ENCODE peak calls at places on chromosomes 7 and 10, in eight cellular contexts. One of them, this sample, is unnamed.

GRCh38 chr10:117653170-117653515 is 110.6 kb downstream of the EMX2 start:
- DNase-seq in PC-9: peak
- DNase-seq in CD8-positive, alpha-beta T cell: no peak
- DNase-seq in fibroblast of lung: peak
- DNase-seq in stomach: no peak
- DNase-seq in AG09309: peak
- DNase-seq in fibroblast of mammary gland: peak
- DNase-seq in left ventricle myocardium inferior: no peak
- DNase-seq in this sample: peak

GRCh38 chr10:132264966-132265877 is 42.5 kb downstream of the STK32C start:
- DNase-seq in CD8-positive, alpha-beta T cell: no peak
- DNase-seq in stomach: no peak
- DNase-seq in fibroblast of mammary gland: no peak
- DNase-seq in fibroblast of lung: peak
- DNase-seq in PC-9: no peak
- DNase-seq in left ventricle myocardium inferior: no peak
- DNase-seq in AG09309: no peak
- DNase-seq in this sample: no peak

GRCh38 chr7:131513245-131514061 is 43.0 kb downstream of the PODXL start:
- DNase-seq in PC-9: peak
- DNase-seq in fibroblast of mammary gland: peak
- DNase-seq in AG09309: peak
- DNase-seq in stomach: peak
- DNase-seq in left ventricle myocardium inferior: peak
- DNase-seq in fibroblast of lung: peak
- DNase-seq in CD8-positive, alpha-beta T cell: peak
- DNase-seq in this sample: no peak

GRCh38 chr10:80501381-80501912 is 36.3 kb upstream of the SH2D4B start:
- DNase-seq in CD8-positive, alpha-beta T cell: no peak
- DNase-seq in AG09309: no peak
- DNase-seq in left ventricle myocardium inferior: no peak
- DNase-seq in fibroblast of lung: no peak
- DNase-seq in fibroblast of mammary gland: no peak
- DNase-seq in PC-9: peak
- DNase-seq in stomach: peak
- DNase-seq in this sample: no peak

GRCh38 chr10:24814568-24815313 is 91.1 kb upstream of the ARHGAP21 start:
- DNase-seq in AG09309: no peak
- DNase-seq in left ventricle myocardium inferior: no peak
- DNase-seq in fibroblast of mammary gland: peak
- DNase-seq in PC-9: peak
- DNase-seq in CD8-positive, alpha-beta T cell: no peak
- DNase-seq in fibroblast of lung: peak
- DNase-seq in stomach: no peak
- DNase-seq in this sample: peak

GRCh38 chr7:4825081-4825480 is 36.7 kb downstream of the PAPOLB start:
- DNase-seq in left ventricle myocardium inferior: no peak
- DNase-seq in fibroblast of lung: no peak
- DNase-seq in AG09309: no peak
- DNase-seq in CD8-positive, alpha-beta T cell: no peak
- DNase-seq in PC-9: no peak
- DNase-seq in stomach: no peak
- DNase-seq in fibroblast of mammary gland: no peak
- DNase-seq in this sample: no peak

GRCh38 chr10:69088801-69089501 is 1.0 kb downstream of the SRGN start:
- DNase-seq in stomach: no peak
- DNase-seq in fibroblast of lung: peak
- DNase-seq in left ventricle myocardium inferior: no peak
- DNase-seq in AG09309: no peak
- DNase-seq in PC-9: peak
- DNase-seq in fibroblast of mammary gland: peak
- DNase-seq in CD8-positive, alpha-beta T cell: peak
- DNase-seq in this sample: no peak

GRCh38 chr7:151179287-151179860 is 7.7 kb downstream of the ASB10 start:
- DNase-seq in fibroblast of lung: no peak
- DNase-seq in stomach: no peak
- DNase-seq in PC-9: no peak
- DNase-seq in CD8-positive, alpha-beta T cell: no peak
- DNase-seq in fibroblast of mammary gland: no peak
- DNase-seq in left ventricle myocardium inferior: no peak
- DNase-seq in AG09309: no peak
- DNase-seq in this sample: no peak

DNA sequence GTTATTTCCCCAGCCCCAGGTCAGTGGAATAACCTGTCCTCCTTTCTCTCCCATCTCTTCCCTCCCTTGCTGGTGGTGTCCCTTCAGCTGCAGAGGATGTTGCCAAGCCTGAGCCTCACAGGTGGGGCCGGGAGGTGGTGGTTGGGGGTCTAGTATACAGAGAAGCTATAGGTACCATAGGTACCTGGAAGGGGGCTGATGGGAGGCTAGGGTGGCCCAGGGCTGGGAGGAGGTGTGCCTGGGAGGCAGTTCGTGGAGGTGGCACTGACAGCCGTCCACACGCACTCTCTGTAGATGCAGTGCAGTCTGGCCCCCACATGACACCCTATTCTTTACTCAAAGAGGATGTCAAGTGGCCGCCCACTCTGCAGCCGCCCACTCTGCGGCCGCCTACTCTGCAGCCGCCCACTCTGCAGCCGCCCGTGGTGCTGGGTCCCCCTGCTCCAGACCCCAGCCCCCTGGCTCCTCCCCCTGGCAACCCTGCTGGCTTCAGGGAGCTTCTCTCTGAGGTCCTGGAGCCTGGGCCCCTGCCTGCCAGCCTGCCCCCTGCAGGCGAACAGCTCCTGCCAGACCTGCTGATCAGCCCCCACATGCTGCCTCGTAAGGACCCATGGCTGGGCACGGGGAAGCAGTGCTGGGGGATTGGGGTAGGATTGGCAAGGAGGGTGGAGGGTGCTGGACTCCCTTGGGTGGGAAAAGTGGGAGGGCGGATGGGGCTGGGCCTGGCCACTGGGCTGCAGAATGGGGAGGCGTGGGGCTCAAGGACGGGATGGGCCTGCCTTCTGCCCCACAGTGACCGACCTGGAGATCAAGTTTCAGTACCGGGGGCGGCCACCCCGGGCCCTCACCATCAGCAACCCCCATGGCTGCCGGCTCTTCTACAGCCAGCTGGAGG is 9.5 kb downstream of the IRF5 start:
- DNase-seq in fibroblast of lung: no peak
- DNase-seq in left ventricle myocardium inferior: no peak
- DNase-seq in stomach: no peak
- DNase-seq in AG09309: no peak
- DNase-seq in PC-9: no peak
- DNase-seq in fibroblast of mammary gland: no peak
- DNase-seq in CD8-positive, alpha-beta T cell: no peak
- DNase-seq in this sample: no peak
- TF ChIP-seq CTCF in fibroblast of lung: no peak
- TF ChIP-seq CTCF in left ventricle myocardium inferior: peak
- TF ChIP-seq CTCF in stomach: no peak
- TF ChIP-seq CTCF in AG09309: peak
- TF ChIP-seq CTCF in PC-9: no peak
- TF ChIP-seq CTCF in fibroblast of mammary gland: peak
- TF ChIP-seq CTCF in CD8-positive, alpha-beta T cell: no peak
- TF ChIP-seq CTCF in this sample: peak

GRCh38 chr10:86368987-86369386 is 2.4 kb upstream of the GRID1 start:
- DNase-seq in PC-9: no peak
- DNase-seq in AG09309: no peak
- DNase-seq in fibroblast of mammary gland: no peak
- DNase-seq in stomach: no peak
- DNase-seq in CD8-positive, alpha-beta T cell: no peak
- DNase-seq in left ventricle myocardium inferior: no peak
- DNase-seq in fibroblast of lung: no peak
- DNase-seq in this sample: no peak

GRCh38 chr10:86366033-86366901 is at the start of gene GRID1:
- DNase-seq in fibroblast of lung: no peak
- DNase-seq in fibroblast of mammary gland: no peak
- DNase-seq in AG09309: no peak
- DNase-seq in PC-9: no peak
- DNase-seq in stomach: no peak
- DNase-seq in CD8-positive, alpha-beta T cell: no peak
- DNase-seq in left ventricle myocardium inferior: no peak
- DNase-seq in this sample: no peak

GRCh38 chr10:86368046-86368445 is 1.5 kb upstream of the GRID1 start:
- DNase-seq in fibroblast of mammary gland: no peak
- DNase-seq in stomach: no peak
- DNase-seq in AG09309: no peak
- DNase-seq in CD8-positive, alpha-beta T cell: no peak
- DNase-seq in left ventricle myocardium inferior: no peak
- DNase-seq in PC-9: no peak
- DNase-seq in fibroblast of lung: no peak
- DNase-seq in this sample: no peak

GRCh38 chr10:86366902-86367338 is 325 bp upstream of the GRID1 start:
- DNase-seq in PC-9: no peak
- DNase-seq in stomach: no peak
- DNase-seq in CD8-positive, alpha-beta T cell: no peak
- DNase-seq in AG09309: no peak
- DNase-seq in left ventricle myocardium inferior: no peak
- DNase-seq in fibroblast of mammary gland: no peak
- DNase-seq in fibroblast of lung: no peak
- DNase-seq in this sample: no peak

GRCh38 chr10:86367339-86367951 is 850 bp upstream of the GRID1 start:
- DNase-seq in PC-9: no peak
- DNase-seq in CD8-positive, alpha-beta T cell: no peak
- DNase-seq in left ventricle myocardium inferior: no peak
- DNase-seq in stomach: no peak
- DNase-seq in AG09309: no peak
- DNase-seq in fibroblast of mammary gland: no peak
- DNase-seq in fibroblast of lung: no peak
- DNase-seq in this sample: no peak
- H3K4me3 ChIP-seq in PC-9: no peak
- H3K4me3 ChIP-seq in CD8-positive, alpha-beta T cell: no peak
- H3K4me3 ChIP-seq in left ventricle myocardium inferior: peak
- H3K4me3 ChIP-seq in stomach: peak
- H3K4me3 ChIP-seq in AG09309: no peak
- H3K4me3 ChIP-seq in fibroblast of mammary gland: no peak
- H3K4me3 ChIP-seq in fibroblast of lung: no peak
- H3K4me3 ChIP-seq in this sample: no peak

GRCh38 chr10:104045151-104046089 is 40.3 kb downstream of the COL17A1 start:
- DNase-seq in left ventricle myocardium inferior: no peak
- DNase-seq in stomach: peak
- DNase-seq in fibroblast of lung: peak
- DNase-seq in CD8-positive, alpha-beta T cell: no peak
- DNase-seq in fibroblast of mammary gland: peak
- DNase-seq in PC-9: peak
- DNase-seq in AG09309: peak
- DNase-seq in this sample: no peak
- TF ChIP-seq CTCF in left ventricle myocardium inferior: peak
- TF ChIP-seq CTCF in stomach: peak
- TF ChIP-seq CTCF in fibroblast of lung: peak
- TF ChIP-seq CTCF in CD8-positive, alpha-beta T cell: no peak
- TF ChIP-seq CTCF in fibroblast of mammary gland: peak
- TF ChIP-seq CTCF in PC-9: peak
- TF ChIP-seq CTCF in AG09309: peak
- TF ChIP-seq CTCF in this sample: peak

GRCh38 chr10:123148414-123149161 is 652 bp downstream of the HMX2 start:
- DNase-seq in CD8-positive, alpha-beta T cell: no peak
- DNase-seq in PC-9: no peak
- DNase-seq in left ventricle myocardium inferior: no peak
- DNase-seq in fibroblast of lung: no peak
- DNase-seq in fibroblast of mammary gland: no peak
- DNase-seq in AG09309: no peak
- DNase-seq in stomach: no peak
- DNase-seq in this sample: no peak
- H3K4me3 ChIP-seq in CD8-positive, alpha-beta T cell: peak
- H3K4me3 ChIP-seq in PC-9: no peak
- H3K4me3 ChIP-seq in left ventricle myocardium inferior: peak
- H3K4me3 ChIP-seq in fibroblast of lung: no peak
- H3K4me3 ChIP-seq in fibroblast of mammary gland: no peak
- H3K4me3 ChIP-seq in AG09309: no peak
- H3K4me3 ChIP-seq in stomach: peak
- H3K4me3 ChIP-seq in this sample: peak

DNA sequence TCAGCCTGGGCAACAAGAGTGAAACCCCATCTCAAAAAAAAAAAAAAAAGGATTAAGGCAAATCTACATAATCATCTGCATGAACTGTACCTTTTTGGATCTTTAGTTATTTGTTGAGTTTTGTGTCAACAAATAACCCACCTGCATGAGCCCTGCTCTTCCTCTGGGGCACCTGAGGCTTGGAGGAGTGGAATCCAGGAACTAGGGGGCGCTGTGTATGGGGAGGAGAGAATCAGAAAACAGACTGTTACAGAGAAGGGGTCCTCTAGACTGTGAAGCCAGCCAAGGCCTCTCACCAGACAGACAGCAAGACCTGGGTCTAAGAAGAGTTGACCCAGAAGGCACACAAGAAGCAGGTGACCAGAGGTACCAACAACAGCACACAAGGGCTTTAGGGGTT is 682.8 kb upstream of the NRP1 start:
- DNase-seq in fibroblast of mammary gland: no peak
- DNase-seq in CD8-positive, alpha-beta T cell: no peak
- DNase-seq in left ventricle myocardium inferior: no peak
- DNase-seq in PC-9: no peak
- DNase-seq in stomach: no peak
- DNase-seq in fibroblast of lung: no peak
- DNase-seq in AG09309: no peak
- DNase-seq in this sample: no peak
- TF ChIP-seq CTCF in fibroblast of mammary gland: no peak
- TF ChIP-seq CTCF in CD8-positive, alpha-beta T cell: no peak
- TF ChIP-seq CTCF in left ventricle myocardium inferior: no peak
- TF ChIP-seq CTCF in PC-9: no peak
- TF ChIP-seq CTCF in stomach: no peak
- TF ChIP-seq CTCF in fibroblast of lung: no peak
- TF ChIP-seq CTCF in AG09309: no peak
- TF ChIP-seq CTCF in this sample: peak

DNA sequence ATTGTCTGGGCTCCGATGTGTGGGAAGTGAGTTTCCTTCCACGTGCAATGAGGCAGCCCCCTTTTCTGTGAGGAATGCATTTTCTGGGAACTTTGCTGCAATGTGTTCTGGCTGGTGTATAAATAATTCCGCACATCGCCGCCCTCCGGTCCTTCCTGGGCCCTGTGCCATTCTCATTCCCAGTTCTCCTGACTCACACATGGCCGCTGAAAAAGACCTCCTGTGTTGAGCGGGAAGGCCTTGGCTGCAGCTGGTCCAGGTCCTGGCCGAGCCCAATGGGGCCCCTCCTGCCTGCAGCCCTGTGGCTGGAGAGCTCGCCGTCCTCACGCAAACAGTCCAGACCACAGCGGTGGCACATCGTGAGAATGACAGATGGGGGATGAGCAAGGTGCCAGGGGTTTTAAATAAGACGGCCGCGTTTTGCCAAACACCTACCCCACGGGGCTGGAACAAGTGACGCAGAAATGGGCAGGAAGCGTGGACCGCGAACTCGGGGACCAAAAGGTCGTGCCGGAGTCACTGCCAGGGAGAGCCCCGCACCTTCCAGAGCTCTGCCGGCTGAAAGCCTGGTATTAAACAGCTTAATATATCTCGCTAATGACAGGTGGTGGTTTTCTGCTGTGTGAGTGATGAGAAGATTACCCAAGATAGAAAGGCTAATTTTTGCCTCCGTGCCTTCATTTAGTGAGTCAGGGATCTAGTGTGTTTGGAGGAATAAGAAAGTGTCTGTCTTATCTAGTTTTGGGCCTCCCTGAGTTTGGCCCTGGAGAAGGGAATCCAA is 37.0 kb downstream of the FAM20C start:
- DNase-seq in stomach: peak
- DNase-seq in fibroblast of lung: peak
- DNase-seq in CD8-positive, alpha-beta T cell: no peak
- DNase-seq in fibroblast of mammary gland: peak
- DNase-seq in AG09309: peak
- DNase-seq in PC-9: no peak
- DNase-seq in left ventricle myocardium inferior: peak
- DNase-seq in this sample: no peak
- H3K4me3 ChIP-seq in stomach: no peak
- H3K4me3 ChIP-seq in fibroblast of lung: no peak
- H3K4me3 ChIP-seq in CD8-positive, alpha-beta T cell: no peak
- H3K4me3 ChIP-seq in fibroblast of mammary gland: no peak
- H3K4me3 ChIP-seq in AG09309: no peak
- H3K4me3 ChIP-seq in PC-9: no peak
- H3K4me3 ChIP-seq in left ventricle myocardium inferior: no peak
- H3K4me3 ChIP-seq in this sample: no peak